ENCODE peak calls at places on chromosomes 1 and 21, in four cellular contexts. V, T, Y and W are unnamed samples.

GRCh38 chr1:152049291-152050073 is 12.7 kb upstream of the S100A11 start:
- DNase-seq in T (no peak), Y (peak; percentile 88), V (no peak), W (no peak)

GRCh38 chr1:78871249-78871648 is 135.3 kb downstream of the ADGRL4 start:
- DNase-seq in V (no peak), Y (no peak), T (no peak), W (no peak)

GRCh38 chr1:234755449-234755863 is 145.5 kb upstream of the IRF2BP2 start:
- DNase-seq in T (no peak), V (peak; percentile 91), Y (peak; percentile 93), W (no peak)

GRCh38 chr1:206503591-206504362 is 3.6 kb upstream of the RASSF5 start:
- DNase-seq in T (peak; percentile 78), Y (peak; percentile 94), V (peak; percentile 83), W (peak; percentile 53)

GRCh38 chr21:33025471-33026298 is at the start of gene OLIG2:
- DNase-seq in V (no peak), Y (no peak), T (no peak), W (peak; percentile 95)

GRCh38 chr1:109151146-109151545 is 37.2 kb downstream of the ELAPOR1 start:
- DNase-seq in T (peak; percentile 2), V (no peak), Y (peak; percentile 80), W (peak; percentile 79)

GRCh38 chr21:28771790-28772501 is 220.7 kb downstream of the LTN1 start:
- DNase-seq in T (no peak), V (no peak), Y (peak; percentile 64), W (no peak)

GRCh38 chr1:226783202-226783601 is 44.1 kb upstream of the ITPKB start:
- DNase-seq in T (no peak), V (no peak), Y (no peak), W (no peak)

GRCh38 chr1:97337250-97338030 is 583.4 kb downstream of the DPYD start:
- DNase-seq in V (no peak), Y (peak; percentile 26), T (no peak), W (no peak)

GRCh38 chr1:67685558-67686271 is 714 bp downstream of the GADD45A start:
- DNase-seq in T (no peak), Y (peak; percentile 51), V (peak; percentile 80), W (peak; percentile 59)

GRCh38 chr1:16067127-16067768 is 6.2 kb downstream of the FAM131C start:
- DNase-seq in Y (no peak), V (no peak), T (no peak), W (peak; percentile 60)

GRCh38 chr1:17009706-17010105 is 2.0 kb downstream of the ATP13A2 start:
- DNase-seq in Y (no peak), T (no peak), V (no peak), W (no peak)

GRCh38 chr1:160376525-160377131 is 9.8 kb downstream of the NHLH1 start:
- DNase-seq in Y (peak; percentile 81), T (peak; percentile 61), V (no peak), W (no peak)

GRCh38 chr1:3372317-3372716 is 82.1 kb upstream of the ARHGEF16 start:
- DNase-seq in Y (no peak), T (no peak), V (no peak), W (no peak)

GRCh38 chr21:26739189-26739588 is 106.0 kb downstream of the ADAMTS1 start:
- DNase-seq in T (no peak), Y (peak; percentile 41), V (no peak), W (no peak)

GRCh38 chr1:153430561-153430960 is 14.2 kb downstream of the S100A7A start:
- DNase-seq in V (no peak), T (no peak), Y (no peak), W (no peak)

GRCh38 chr1:19449454-19450228 is 35.7 kb downstream of the CAPZB start:
- DNase-seq in T (no peak), Y (no peak), V (no peak), W (no peak)

GRCh38 chr1:231376875-231377549 is 38.9 kb downstream of the SPRTN start:
- DNase-seq in Y (no peak), T (no peak), V (no peak), W (no peak)

GRCh38 chr1:55670331-55671082 is 455.3 kb upstream of the USP24 start:
- DNase-seq in T (no peak), Y (no peak), V (no peak), W (no peak)

GRCh38 chr1:236524142-236524891 is 535 bp downstream of the LGALS8 start:
- DNase-seq in T (peak; percentile 64), V (no peak), Y (peak; percentile 89), W (no peak)

GRCh38 chr1:116767782-116768382 is 13.7 kb downstream of the CD2 start:
- DNase-seq in Y (no peak), T (no peak), V (no peak), W (no peak)

GRCh38 chr1:75797606-75798216 is 1.0 kb downstream of the MSH4 start:
- DNase-seq in V (no peak), T (no peak), Y (no peak), W (no peak)

GRCh38 chr1:161427733-161428516 is 60.2 kb upstream of the CFAP126 start:
- DNase-seq in Y (peak; percentile 54), T (peak; percentile 63), V (no peak), W (no peak)

GRCh38 chr1:172954476-172955150 is 96.1 kb downstream of the TNFSF18 start:
- DNase-seq in Y (no peak), V (no peak), T (no peak), W (no peak)

GRCh38 chr1:14184346-14184963 is 414.0 kb upstream of the KAZN start:
- DNase-seq in Y (no peak), T (no peak), V (no peak), W (no peak)

GRCh38 chr1:10507111-10507879 is 32.5 kb downstream of the PEX14 start:
- DNase-seq in T (peak; percentile 41), V (peak; percentile 85), Y (peak; percentile 91), W (no peak)

GRCh38 chr1:160868141-160868540 is 5.5 kb upstream of the CD244 start:
- DNase-seq in Y (no peak), V (no peak), T (no peak), W (no peak)

GRCh38 chr1:183226963-183227362 is 40.9 kb downstream of the LAMC2 start:
- DNase-seq in T (no peak), V (no peak), Y (no peak), W (no peak)

GRCh38 chr1:184030433-184031126 is 6.9 kb downstream of the COLGALT2 start:
- DNase-seq in Y (no peak), T (no peak), V (no peak), W (no peak)

GRCh38 chr1:148317288-148317985 is 165.4 kb upstream of the NBPF11 start:
- DNase-seq in V (no peak), T (no peak), Y (no peak), W (no peak)
- H3K4me3 ChIP-seq in V (no peak overlapping the region), T (no peak overlapping the region), Y (no peak overlapping the region), W (peak overlapping the region; percentile 2)

DNA sequence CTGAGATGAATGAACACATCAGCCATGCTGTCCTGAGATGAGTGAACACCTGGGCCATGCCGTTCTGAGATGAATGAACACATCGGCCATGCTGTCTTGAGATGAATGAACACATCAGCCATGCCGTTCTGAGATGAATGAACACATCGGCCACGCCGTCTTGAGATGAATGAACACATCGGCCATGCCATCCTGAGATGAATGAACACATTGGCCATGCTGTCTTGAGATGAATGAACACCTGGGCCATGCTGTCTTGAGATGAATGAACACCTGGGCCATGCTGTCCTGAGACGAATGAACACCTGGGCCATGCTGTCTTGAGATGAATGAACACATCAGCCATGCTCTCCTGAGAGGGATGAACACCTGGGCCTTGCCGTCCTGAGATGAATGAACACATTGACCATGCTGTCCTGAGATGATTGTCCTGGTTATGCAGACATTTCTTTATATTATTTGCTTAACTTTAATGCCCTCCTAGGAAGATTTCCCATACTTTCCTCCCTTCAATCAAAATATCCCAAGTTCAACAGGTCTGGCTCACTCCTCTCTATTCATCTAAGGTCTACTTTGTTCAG is 48.6 kb upstream of the COL6A1 start:
- DNase-seq in T (no peak), V (no peak), Y (no peak), W (no peak)
- TF ChIP-seq CTCF in T (no peak), V (no peak), Y (no peak), W (no peak)

GRCh38 chr1:31370021-31370420 is 2.9 kb downstream of the FABP3 start:
- DNase-seq in V (no peak), T (no peak), Y (peak; percentile 53), W (no peak)
- H3K4me3 ChIP-seq in V (no peak overlapping the region), T (no peak overlapping the region), Y (no peak overlapping the region), W (peak overlapping the region; percentile 55)

GRCh38 chr1:114231301-114231700 is 77.6 kb upstream of the SYT6 start:
- DNase-seq in T (no peak), Y (no peak), V (no peak), W (no peak)
- TF ChIP-seq CTCF in T (no peak), Y (no peak), V (no peak), W (no peak)

GRCh38 chr1:28091043-28091781 is 2.8 kb upstream of the EYA3 start:
- DNase-seq in Y (peak; percentile 76), V (peak; percentile 68), T (peak; percentile 57), W (peak; percentile 56)

GRCh38 chr1:28087614-28088167 is 719 bp downstream of the EYA3 start:
- DNase-seq in V (no peak), Y (peak; percentile 16), T (no peak), W (no peak)

GRCh38 chr1:28088168-28088961 is at the start of gene EYA3:
- DNase-seq in Y (peak; percentile 99), V (peak; percentile 99), T (peak; percentile 96), W (peak; percentile 96)

GRCh38 chr1:28085129-28085528 is 3.3 kb downstream of the EYA3 start:
- DNase-seq in V (no peak), T (no peak), Y (no peak), W (no peak)

GRCh38 chr1:28086651-28087050 is 1.8 kb downstream of the EYA3 start:
- DNase-seq in Y (no peak), V (no peak), T (no peak), W (no peak)
- H3K4me3 ChIP-seq in Y (peak overlapping the region; percentile 84), V (no peak overlapping the region), T (no peak overlapping the region), W (no peak overlapping the region)

GRCh38 chr1:168733241-168733640 is 4.2 kb upstream of the DPT start:
- DNase-seq in T (no peak), V (no peak), Y (no peak), W (no peak)

GRCh38 chr1:168735987-168736386 is 7.0 kb upstream of the DPT start:
- DNase-seq in T (no peak), V (no peak), Y (no peak), W (no peak)

GRCh38 chr1:168734271-168734670 is 5.3 kb upstream of the DPT start:
- DNase-seq in V (no peak), Y (no peak), T (no peak), W (no peak)

GRCh38 chr1:168736450-168736980 is 7.5 kb upstream of the DPT start:
- DNase-seq in T (no peak), V (no peak), Y (no peak), W (no peak)

GRCh38 chr1:168734946-168735345 is 5.9 kb upstream of the DPT start:
- DNase-seq in V (no peak), Y (no peak), T (no peak), W (no peak)
- TF ChIP-seq CTCF in V (no peak), Y (peak; percentile 15), T (no peak), W (peak; percentile 20)